ENCODE peak calls at places on chromosomes 11 and 22, in six cellular contexts. M, C, X, U, F and Z are unnamed samples.
A peak's percentile ranks its signal among the peaks of the same experiment; 100 is the strongest.

GRCh38 chr11:112073941-112074811 is at the start of the genes NKAPD1 and PIH1D2:
- DNase-seq in C (peak; percentile 89), X (peak; percentile 88), F (peak; percentile 86), M (peak; percentile 88), U (peak; percentile 93), Z (peak; percentile 84)

GRCh38 chr11:106642331-106642730 is 375.9 kb downstream of the GUCY1A2 start:
- DNase-seq in M (no peak), U (no peak), C (no peak), X (no peak), F (no peak), Z (no peak)

GRCh38 chr11:14544611-14545010 is 24.4 kb upstream of the PSMA1 start:
- DNase-seq in C (no peak), F (peak; percentile 43), X (no peak), M (peak; percentile 17), U (no peak), Z (no peak)

GRCh38 chr11:111986589-111986988 is 38.6 kb upstream of the DLAT start:
- DNase-seq in F (no peak), C (no peak), X (no peak), U (no peak), M (no peak), Z (no peak)

GRCh38 chr11:119378851-119379465 is 2.5 kb downstream of the USP2 start:
- DNase-seq in U (no peak), M (no peak), X (no peak), C (peak; percentile 65), F (no peak), Z (no peak)

GRCh38 chr11:17267576-17267975 is 9.0 kb upstream of the NUCB2 start:
- DNase-seq in X (no peak), U (peak; percentile 40), M (no peak), F (peak; percentile 99), C (no peak), Z (peak; percentile 85)

GRCh38 chr11:66002648-66003225 is 434 bp downstream of the BANF1 start:
- DNase-seq in F (no peak), M (no peak), C (no peak), X (no peak), U (no peak), Z (peak; percentile 70)

GRCh38 chr22:50342651-50343540 is at the start of gene PPP6R2:
- DNase-seq in U (peak; percentile 44), C (peak; percentile 93), F (peak; percentile 56), M (no peak), X (peak; percentile 85), Z (peak; percentile 82)

GRCh38 chr11:69205929-69206612 is 50.3 kb downstream of the SMIM38 start:
- DNase-seq in F (no peak), X (no peak), C (no peak), U (no peak), M (no peak), Z (no peak)

GRCh38 chr22:29569011-29569678 is 11.8 kb downstream of the NIPSNAP1 start:
- DNase-seq in U (no peak), X (no peak), F (no peak), M (no peak), C (no peak), Z (no peak)

GRCh38 chr11:85663080-85663729 is 1.7 kb downstream of the CREBZF start:
- DNase-seq in F (peak; percentile 17), U (peak; percentile 22), X (peak; percentile 26), M (no peak), C (no peak), Z (peak; percentile 33)

GRCh38 chr11:76802621-76803020 is 19.5 kb downstream of the TSKU start:
- DNase-seq in M (no peak), X (no peak), F (no peak), C (no peak), U (no peak), Z (no peak)

GRCh38 chr22:30871391-30872281 is 96.9 kb downstream of the MORC2 start:
- DNase-seq in M (no peak), X (no peak), U (no peak), C (no peak), F (no peak), Z (no peak)

GRCh38 chr22:49423125-49423650 is 404.5 kb downstream of the BRD1 start:
- DNase-seq in M (no peak), X (no peak), C (no peak), F (no peak), U (no peak), Z (no peak)

GRCh38 chr11:2777871-2778629 is 78.3 kb upstream of the KCNQ1OT1 start:
- DNase-seq in M (no peak), F (no peak), X (no peak), C (no peak), U (no peak), Z (no peak)

GRCh38 chr11:62394825-62395538 is 23.9 kb upstream of the SCGB1A1 start:
- DNase-seq in X (peak; percentile 69), C (peak; percentile 87), M (peak; percentile 28), U (peak; percentile 86), F (peak; percentile 75), Z (peak; percentile 75)

GRCh38 chr11:123472236-123472935 is 42.3 kb downstream of the GRAMD1B start:
- DNase-seq in U (no peak), F (no peak), X (no peak), C (no peak), M (no peak), Z (no peak)

GRCh38 chr11:14583252-14584105 is 60.1 kb upstream of the PDE3B start:
- DNase-seq in C (peak; percentile 3), U (no peak), M (no peak), X (no peak), F (no peak), Z (no peak)

GRCh38 chr22:41140365-41140957 is 48.1 kb downstream of the EP300 start:
- DNase-seq in M (no peak), U (no peak), X (no peak), C (no peak), F (no peak), Z (no peak)

GRCh38 chr11:6544921-6545850 is 48.1 kb downstream of the DNHD1 start:
- DNase-seq in C (no peak), F (no peak), X (no peak), M (no peak), U (no peak), Z (no peak)

GRCh38 chr22:44200855-44201550 is 20.3 kb downstream of the PARVG start:
- DNase-seq in U (no peak), X (no peak), F (no peak), C (no peak), M (no peak), Z (no peak)

GRCh38 chr11:114163231-114163631 is 103.7 kb downstream of the ZBTB16 start:
- DNase-seq in X (no peak), M (no peak), U (no peak), F (peak; percentile 69), C (no peak), Z (no peak)

GRCh38 chr11:130894322-130895025 is 21.8 kb downstream of the SNX19 start:
- DNase-seq in M (peak; percentile 15), X (peak; percentile 67), U (peak; percentile 90), F (peak; percentile 46), C (peak; percentile 84), Z (peak; percentile 59)

GRCh38 chr11:124807660-124808270 is 7.6 kb upstream of the MSANTD2 start:
- DNase-seq in F (no peak), X (no peak), M (no peak), C (no peak), U (no peak), Z (no peak)

GRCh38 chr11:124722176-124722575 is 17.6 kb upstream of the NRGN start:
- DNase-seq in U (no peak), M (no peak), X (no peak), C (no peak), F (no peak), Z (no peak)

GRCh38 chr11:12639388-12639787 is 34.8 kb upstream of the TEAD1 start:
- DNase-seq in U (no peak), F (no peak), X (no peak), M (no peak), C (no peak), Z (no peak)

GRCh38 chr11:73346186-73346935 is 29.8 kb upstream of the RELT start:
- DNase-seq in M (no peak), C (no peak), U (no peak), F (no peak), X (no peak), Z (no peak)
- H3K4me1 ChIP-seq in M (no peaks in the 10 kb centered on the region), C (peaks cover 10% of the 10 kb centered on the region), U (no peaks in the 10 kb centered on the region), F (peaks cover 12% of the 10 kb centered on the region), X (no peaks in the 10 kb centered on the region), Z (no peaks in the 10 kb centered on the region)

DNA sequence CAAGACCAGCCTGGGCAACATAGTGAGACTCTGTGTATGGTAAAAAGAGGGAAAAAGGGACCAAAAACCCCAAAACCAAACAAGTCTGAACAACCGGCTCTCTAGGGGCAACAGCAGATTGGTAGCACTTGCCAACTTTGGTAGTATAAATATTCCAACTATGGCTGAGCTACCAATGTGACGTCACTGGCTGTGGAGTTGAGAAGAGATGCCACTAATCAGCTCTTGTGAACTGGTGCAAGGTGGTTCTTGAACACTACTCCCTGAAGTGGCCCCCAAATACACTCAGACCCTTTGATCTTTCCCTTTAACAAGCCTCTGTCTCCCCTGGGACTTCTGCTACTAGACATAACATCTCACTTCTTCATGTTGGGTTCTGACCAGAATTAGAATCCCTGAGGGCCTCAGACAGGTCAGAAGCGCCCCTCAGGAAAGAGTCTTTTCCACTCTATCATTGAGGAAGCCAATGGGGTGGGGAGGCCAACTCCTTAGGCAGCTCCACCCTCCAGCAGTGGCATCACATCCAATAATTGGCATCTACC is 49.1 kb downstream of the RPL27A start:
- DNase-seq in F (no peak), U (no peak), M (peak; percentile 48), X (peak; percentile 42), C (no peak), Z (no peak)
- H2AFZ ChIP-seq in F (no peak overlapping the region), U (no peak overlapping the region), M (no peak overlapping the region), X (no peak overlapping the region), C (no peak overlapping the region), Z (no peak overlapping the region)

GRCh38 chr11:31387379-31387778 is 17.7 kb downstream of the DNAJC24 start:
- DNase-seq in U (no peak), M (no peak), X (no peak), F (peak; percentile 37), C (no peak), Z (no peak)
- H3K4me3 ChIP-seq in U (no peak overlapping the region), M (no peak overlapping the region), X (no peak overlapping the region), F (no peak overlapping the region), C (no peak overlapping the region), Z (no peak overlapping the region)

DNA sequence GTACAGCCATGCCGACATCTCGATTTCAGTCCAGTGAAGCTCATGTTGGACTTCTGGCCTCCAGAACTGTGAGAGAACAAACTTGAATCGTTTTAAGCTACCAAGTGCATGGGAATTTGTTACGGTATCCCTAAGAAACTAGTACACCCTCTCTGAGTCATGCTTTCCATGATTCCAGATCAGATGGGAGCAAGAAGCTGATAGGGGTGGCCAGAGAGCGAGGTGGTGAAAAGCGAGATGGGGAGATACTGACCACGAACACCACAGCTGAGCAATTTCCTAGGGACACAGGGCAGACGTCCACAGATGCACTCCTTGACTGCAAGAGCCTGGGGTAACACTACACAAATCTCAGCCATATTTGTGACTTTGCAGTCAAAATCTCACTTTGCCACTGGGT is 22.7 kb upstream of the RCN1 start:
- DNase-seq in F (no peak), X (no peak), C (no peak), U (no peak), M (no peak), Z (no peak)
- H3K4me1 ChIP-seq in F (no peaks in the 10 kb centered on the region), X (no peaks in the 10 kb centered on the region), C (peaks cover 28% of the 10 kb centered on the region), U (no peaks in the 10 kb centered on the region), M (peaks cover 5% of the 10 kb centered on the region), Z (peaks cover 28% of the 10 kb centered on the region)

GRCh38 chr11:30501744-30502143 is 84.4 kb downstream of the MPPED2 start:
- DNase-seq in C (no peak), X (no peak), U (no peak), F (no peak), M (no peak), Z (no peak)
- H2AFZ ChIP-seq in C (no peak overlapping the region), X (no peak overlapping the region), U (no peak overlapping the region), F (no peak overlapping the region), M (no peak overlapping the region), Z (no peak overlapping the region)